ENCODE peak calls at places on chromosomes 12 and 14, in seven cellular contexts. B, C, P, U, T, I and E are unnamed samples.

GRCh38 chr14:73008501-73008900 is 18.4 kb downstream of the ZFYVE1 start:
- DNase-seq in T (peak; percentile 16), B (peak; percentile 24), C (no peak), I (no peak), P (no peak), U (no peak), E (no peak)

GRCh38 chr12:14313379-14313778 is 52.1 kb upstream of the ATF7IP start:
- DNase-seq in P (no peak), C (no peak), B (no peak), T (no peak), I (no peak), U (no peak), E (no peak)

GRCh38 chr12:21353487-21353886 is 18.8 kb upstream of the SLCO1A2 start:
- DNase-seq in P (no peak), B (no peak), C (no peak), T (no peak), U (no peak), I (no peak), E (no peak)

GRCh38 chr12:124501080-124501642 is 66.3 kb downstream of the NCOR2 start:
- DNase-seq in P (no peak), C (no peak), T (no peak), U (no peak), B (no peak), I (no peak), E (no peak)

GRCh38 chr12:65364021-65364420 is 85.5 kb downstream of the MSRB3 start:
- DNase-seq in P (no peak), U (no peak), T (no peak), C (no peak), I (no peak), B (no peak), E (no peak)

GRCh38 chr14:22839159-22839779 is 2.9 kb downstream of the MMP14 start:
- DNase-seq in P (no peak), I (no peak), T (no peak), C (no peak), U (no peak), B (no peak), E (no peak)

GRCh38 chr12:23731493-23731892 is 218.0 kb downstream of the SOX5 start:
- DNase-seq in C (no peak), I (no peak), U (no peak), T (no peak), P (no peak), B (no peak), E (no peak)

GRCh38 chr12:29517265-29517664 is 19.8 kb upstream of the OVCH1 start:
- DNase-seq in C (no peak), I (no peak), T (no peak), B (no peak), U (no peak), P (no peak), E (no peak)

GRCh38 chr12:102797513-102797912 is 119.5 kb downstream of the PAH start:
- DNase-seq in B (no peak), I (no peak), C (no peak), P (no peak), U (no peak), T (no peak), E (no peak)

GRCh38 chr12:114369088-114369487 is 36.9 kb downstream of the TBX5 start:
- DNase-seq in B (no peak), T (no peak), I (no peak), U (no peak), C (no peak), P (no peak), E (no peak)

GRCh38 chr12:6038160-6038559 is 86.3 kb downstream of the VWF start:
- DNase-seq in P (peak; percentile 29), U (no peak), B (peak; percentile 51), I (no peak), T (peak; percentile 47), C (peak; percentile 31), E (peak; percentile 20)

GRCh38 chr12:67434653-67435375 is 165.7 kb downstream of the CAND1 start:
- DNase-seq in T (peak; percentile 91), P (no peak), C (no peak), B (peak; percentile 99), U (no peak), I (no peak), E (no peak)

GRCh38 chr14:24670594-24670993 is 36.6 kb upstream of the GZMB start:
- DNase-seq in B (no peak), C (no peak), P (peak; percentile 44), I (no peak), U (no peak), T (no peak), E (no peak)

GRCh38 chr14:89625208-89625987 is 208.4 kb upstream of the FOXN3 start:
- DNase-seq in T (no peak), I (no peak), U (no peak), P (no peak), C (peak; percentile 92), B (no peak), E (no peak)

GRCh38 chr14:103692871-103693270 is 22.4 kb downstream of the XRCC3 start:
- DNase-seq in B (no peak), T (no peak), C (no peak), P (no peak), I (no peak), U (no peak), E (no peak)

GRCh38 chr14:104557766-104558165 is 21.8 kb upstream of the C14orf180 start:
- DNase-seq in P (no peak), B (no peak), T (no peak), C (no peak), U (no peak), I (no peak), E (no peak)

GRCh38 chr12:117484901-117485300 is 123.5 kb upstream of the NOS1 start:
- DNase-seq in I (no peak), U (no peak), C (no peak), B (no peak), P (no peak), T (no peak), E (no peak)

GRCh38 chr12:100908501-100908900 is 113.9 kb downstream of the ANO4 start:
- DNase-seq in U (no peak), C (no peak), B (no peak), T (no peak), I (no peak), P (no peak), E (no peak)

GRCh38 chr12:67533159-67533558 is 115.4 kb upstream of the DYRK2 start:
- DNase-seq in I (no peak), C (no peak), B (no peak), U (no peak), P (no peak), T (no peak), E (no peak)

GRCh38 chr12:9120487-9121184 is 4.9 kb upstream of the A2M start:
- DNase-seq in T (no peak), B (no peak), C (no peak), I (no peak), P (no peak), U (no peak), E (no peak)

GRCh38 chr12:69330475-69331473 is 17.4 kb upstream of the LYZ start:
- DNase-seq in C (peak; percentile 58), P (peak; percentile 60), T (no peak), U (peak; percentile 45), B (no peak), I (no peak), E (peak; percentile 36)

GRCh38 chr14:90398315-90398811 is 1.5 kb downstream of the CALM1 start:
- DNase-seq in U (peak; percentile 45), C (peak; percentile 28), B (no peak), I (peak; percentile 73), T (no peak), P (peak; percentile 65), E (peak; percentile 74)

GRCh38 chr12:26810330-26810729 is 22.7 kb downstream of the ITPR2 start:
- DNase-seq in C (no peak), T (peak; percentile 27), I (no peak), U (no peak), B (peak; percentile 57), P (no peak), E (no peak)

GRCh38 chr12:24424889-24425600 is 475.6 kb upstream of the SOX5 start:
- DNase-seq in I (no peak), P (no peak), U (no peak), T (no peak), C (no peak), B (no peak), E (no peak)